ENCODE peak calls at places on chromosomes 13 and 19, in four cellular contexts. K, R, D and U are unnamed samples.

GRCh38 chr19:15815306-15815705 is at the start of gene OR10H1:
- DNase-seq in R (no peak), K (no peak), D (no peak), U (no peak)

GRCh38 chr13:29676941-29677452 is 81.5 kb upstream of the SLC7A1 start:
- DNase-seq in K (no peak), D (no peak), R (no peak), U (no peak)

GRCh38 chr19:16376649-16377048 is 52.0 kb downstream of the KLF2 start:
- DNase-seq in R (no peak), K (peak; percentile 37), D (no peak), U (peak; percentile 76)

GRCh38 chr19:20079487-20079886 is 1.7 kb downstream of the ZNF90 start:
- DNase-seq in D (no peak), K (no peak), R (no peak), U (no peak)

GRCh38 chr19:37933965-37934364 is 27.0 kb downstream of the SIPA1L3 start:
- DNase-seq in D (peak; percentile 90), R (no peak), K (no peak), U (no peak)

GRCh38 chr19:459724-460511 is 915 bp downstream of the SHC2 start:
- DNase-seq in D (peak; percentile 59), R (no peak), K (peak; percentile 91), U (peak; percentile 60)

GRCh38 chr19:46251415-46251814 is 21.9 kb downstream of the IGFL1 start:
- DNase-seq in R (no peak), D (no peak), K (no peak), U (no peak)

GRCh38 chr13:101575591-101575990 is 123.1 kb downstream of the ITGBL1 start:
- DNase-seq in R (no peak), D (no peak), K (no peak), U (no peak)

GRCh38 chr19:12837225-12837624 is 1.1 kb upstream of the MAST1 start:
- DNase-seq in D (no peak), R (no peak), K (peak; percentile 39), U (no peak)

GRCh38 chr19:47415953-47416666 is 3.2 kb downstream of the MEIS3 start:
- DNase-seq in K (no peak), D (no peak), R (no peak), U (no peak)

GRCh38 chr19:13122275-13122878 is 4.3 kb downstream of the NACC1 start:
- DNase-seq in R (no peak), D (no peak), K (no peak), U (no peak)

GRCh38 chr13:20714161-20714560 is 10.7 kb downstream of the IL17D start:
- DNase-seq in D (no peak), K (no peak), R (no peak), U (no peak)

GRCh38 chr13:27926644-27927434 is 7.0 kb downstream of the PDX1 start:
- DNase-seq in D (no peak), K (no peak), R (no peak), U (peak; percentile 47)

GRCh38 chr19:40221858-40222619 is 3.9 kb upstream of the TTC9B start:
- DNase-seq in R (peak; percentile 51), D (peak; percentile 90), K (peak; percentile 96), U (peak; percentile 87)

GRCh38 chr19:45446295-45446694 is 21.5 kb upstream of the FOSB start:
- DNase-seq in K (no peak), R (no peak), D (peak; percentile 63), U (no peak)

GRCh38 chr19:658916-659839 is 3.8 kb downstream of the RNF126 start:
- DNase-seq in K (no peak), D (no peak), R (no peak), U (no peak)

GRCh38 chr19:2089001-2089711 is 7.0 kb downstream of the MOB3A start:
- DNase-seq in D (no peak), R (peak; percentile 78), K (no peak), U (no peak)

GRCh38 chr13:78129850-78130249 is 211.2 kb upstream of the EDNRB start:
- DNase-seq in D (no peak), R (no peak), K (no peak), U (no peak)

GRCh38 chr13:21420706-21421105 is 38.4 kb downstream of the ZDHHC20 start:
- DNase-seq in K (no peak), R (no peak), D (no peak), U (no peak)

GRCh38 chr19:35063940-35064818 is 22.7 kb downstream of the HPN start:
- DNase-seq in R (no peak), D (no peak), K (no peak), U (no peak)

GRCh38 chr13:20565120-20565736 is 1.7 kb upstream of the IFT88 start:
- DNase-seq in D (no peak), K (no peak), R (no peak), U (no peak)

GRCh38 chr13:52848455-52849190 is at the start of gene PCDH8:
- DNase-seq in R (no peak), K (no peak), D (no peak), U (peak; percentile 93)

GRCh38 chr13:106942558-106942957 is 374.6 kb upstream of the ARGLU1 start:
- DNase-seq in D (no peak), K (no peak), R (no peak), U (no peak)

GRCh38 chr13:45865414-45865813 is 13.9 kb upstream of the SIAH3 start:
- DNase-seq in K (no peak), D (no peak), R (no peak), U (no peak)

GRCh38 chr13:40983269-40983668 is 35.8 kb downstream of the ELF1 start:
- DNase-seq in K (no peak), R (no peak), D (no peak), U (no peak)

GRCh38 chr13:40983725-40984669 is 35.1 kb downstream of the ELF1 start:
- DNase-seq in R (no peak), D (no peak), K (no peak), U (no peak)

GRCh38 chr13:40981361-40981760 is 37.8 kb downstream of the ELF1 start:
- DNase-seq in D (no peak), K (no peak), R (no peak), U (no peak)

GRCh38 chr13:40981949-40982348 is 37.2 kb downstream of the ELF1 start:
- DNase-seq in D (no peak), R (no peak), K (no peak), U (no peak)

GRCh38 chr13:40982772-40983171 is 36.3 kb downstream of the ELF1 start:
- DNase-seq in K (peak; percentile 53), R (peak; percentile 84), D (no peak), U (no peak)
- TF ChIP-seq CREM in K (peak; percentile 84), R (peak; percentile 93), D (no peak), U (no peak)

GRCh38 chr19:39150807-39151206 is 25.2 kb downstream of the PAK4 start:
- DNase-seq in R (no peak), D (no peak), K (no peak), U (no peak)

GRCh38 chr19:39152066-39152465 is 26.5 kb downstream of the PAK4 start:
- DNase-seq in D (no peak), K (no peak), R (no peak), U (no peak)

GRCh38 chr19:39148939-39149529 is 23.4 kb downstream of the PAK4 start:
- DNase-seq in R (no peak), K (no peak), D (no peak), U (no peak)

GRCh38 chr19:39151209-39151608 is 25.6 kb downstream of the PAK4 start:
- DNase-seq in R (no peak), D (no peak), K (no peak), U (no peak)

GRCh38 chr19:39150235-39150634 is 24.6 kb downstream of the PAK4 start:
- DNase-seq in R (no peak), D (no peak), K (no peak), U (no peak)
- TF ChIP-seq CBFB in R (no peak), D (no peak), K (no peak), U (no peak)

DNA sequence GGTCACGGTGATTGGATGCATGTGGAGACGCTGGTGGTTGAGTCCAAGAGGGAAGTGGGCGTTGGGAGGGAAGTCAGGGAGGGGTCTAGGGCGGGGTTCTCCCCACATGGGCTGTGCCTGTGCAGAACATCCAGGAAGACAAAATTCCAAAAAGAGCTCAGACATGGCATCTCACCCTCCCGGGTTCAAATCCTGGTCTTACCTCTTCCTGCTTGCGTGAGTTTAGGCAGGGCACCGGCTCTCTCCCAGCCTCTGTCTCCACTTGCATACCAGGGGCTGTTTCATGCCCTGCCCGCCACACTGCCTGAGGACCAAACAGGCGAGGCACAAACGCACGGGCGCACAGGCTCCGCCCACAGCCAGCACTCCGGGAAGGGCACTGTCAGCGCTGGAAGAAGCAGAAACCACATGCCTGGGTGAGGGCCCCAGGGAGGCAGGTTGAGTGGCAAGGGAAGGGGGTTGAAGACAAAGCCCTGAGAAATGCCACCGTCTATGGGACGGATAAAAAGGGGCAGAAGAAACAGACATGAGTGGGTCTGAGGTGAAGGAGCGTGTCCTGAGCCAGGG is 123.6 kb upstream of the SOX1 start:
- DNase-seq in D (no peak), R (no peak), K (no peak), U (no peak)
- TF ChIP-seq CREM in D (no peak), R (no peak), K (no peak), U (no peak)

DNA sequence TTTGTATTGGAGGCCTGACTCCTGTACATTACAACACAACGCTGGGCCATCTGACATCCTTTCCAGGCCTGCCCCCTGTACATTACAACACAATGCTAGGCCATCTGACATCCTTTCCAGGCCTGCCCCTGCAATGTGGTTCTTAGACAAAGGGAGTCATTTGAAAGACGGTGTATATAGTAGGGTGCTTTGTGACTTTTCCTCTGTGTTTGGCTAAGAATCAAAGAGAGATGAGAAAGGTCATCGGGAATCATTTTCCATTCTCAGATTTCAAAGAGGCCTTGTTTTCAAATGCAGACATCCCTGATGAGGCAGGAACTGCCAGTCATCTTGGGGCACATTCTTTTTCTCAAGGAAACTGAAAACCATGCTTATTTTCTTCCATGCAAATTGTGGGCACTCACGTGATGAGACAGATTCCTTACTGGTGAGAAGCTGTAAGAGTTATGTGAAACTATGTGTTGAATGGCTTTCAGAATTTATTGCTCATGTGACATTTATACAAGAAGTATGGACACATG is 551.6 kb downstream of the MYO16 start:
- DNase-seq in R (no peak), K (no peak), D (peak; percentile 6), U (no peak)
- TF ChIP-seq CBFB in R (no peak), K (no peak), D (no peak), U (no peak)

GRCh38 chr13:50334092-50334778 is 319.0 kb downstream of the KCNRG start:
- DNase-seq in D (no peak), R (no peak), K (no peak), U (no peak)
- TF ChIP-seq CREM in D (no peak), R (no peak), K (no peak), U (no peak)

DNA sequence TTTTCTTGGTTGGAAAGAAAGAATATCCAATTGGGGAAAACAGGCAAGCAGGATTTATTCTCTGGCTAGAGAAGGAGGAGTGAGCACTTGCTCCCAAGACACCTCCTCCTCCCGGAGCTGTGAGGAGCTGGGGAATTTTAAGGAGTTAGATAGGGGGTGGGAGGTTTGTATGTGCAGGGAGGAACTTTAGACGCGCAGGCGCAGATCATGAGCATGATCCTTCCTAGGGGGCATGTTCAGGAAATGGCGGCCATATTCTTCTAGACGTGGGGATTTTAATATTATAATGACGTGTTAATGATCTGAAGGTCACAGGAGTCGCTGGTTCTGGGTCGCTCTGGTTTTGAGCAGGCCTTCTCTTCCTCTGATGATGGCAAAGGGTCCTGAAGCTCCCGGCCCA is 156.3 kb upstream of the KL start:
- DNase-seq in R (no peak), K (peak; percentile 11), D (no peak), U (no peak)
- TF ChIP-seq CBFB in R (no peak), K (no peak), D (no peak), U (no peak)

GRCh38 chr13:112254900-112255299 is 121.3 kb upstream of the SPACA7 start:
- DNase-seq in K (no peak), R (no peak), D (no peak), U (no peak)
- TF ChIP-seq CREM in K (no peak), R (no peak), D (no peak), U (no peak)